ENCODE peak calls at places on chromosomes 2 and 18, in four cellular contexts. D is AG04450, F is GM13976, P is OCI-LY7. R is an unnamed sample.

GRCh38 chr2:198698230-198698629 is 759.5 kb downstream of the SATB2 start:
- DNase-seq in F (no peak), D (no peak), P (peak), R (no peak)

GRCh38 chr2:17759805-17760204 is 5.9 kb downstream of the GEN1 start:
- DNase-seq in D (no peak), P (no peak), F (no peak), R (no peak)

GRCh38 chr18:73840319-73841065 is 307.1 kb downstream of the FBXO15 start:
- DNase-seq in D (no peak), P (no peak), F (no peak), R (no peak)

GRCh38 chr2:42028571-42029148 is 19.2 kb upstream of the PKDCC start:
- DNase-seq in P (no peak), D (no peak), F (peak), R (peak)

GRCh38 chr2:11597538-11598225 is 63.8 kb downstream of the GREB1 start:
- DNase-seq in D (no peak), F (no peak), P (no peak), R (no peak)

GRCh38 chr18:44725300-44726096 is 44.8 kb downstream of the SETBP1 start:
- DNase-seq in D (no peak), P (peak), F (no peak), R (peak)

GRCh38 chr2:60597346-60597745 is 43.9 kb upstream of the BCL11A start:
- DNase-seq in D (no peak), F (no peak), P (no peak), R (no peak)

GRCh38 chr2:193517615-193518014 is 1322.9 kb upstream of the TMEFF2 start:
- DNase-seq in F (no peak), D (no peak), P (no peak), R (no peak)

GRCh38 chr2:30293303-30293912 is 62.1 kb downstream of the LBH start:
- DNase-seq in D (peak), F (no peak), P (no peak), R (no peak)

GRCh38 chr18:11909597-11910026 is 1.5 kb upstream of the MPPE1 start:
- DNase-seq in P (no peak), F (peak), D (no peak), R (peak)

GRCh38 chr18:57906852-57907251 is 103.7 kb upstream of the ATP8B1 start:
- DNase-seq in D (no peak), F (no peak), P (no peak), R (no peak)

GRCh38 chr2:127479219-127479825 is 47.0 kb downstream of the IWS1 start:
- DNase-seq in D (peak), F (peak), P (peak), R (peak)

GRCh38 chr2:150479075-150479915 is 8.2 kb downstream of the RND3 start:
- DNase-seq in F (no peak), D (no peak), P (no peak), R (no peak)

GRCh38 chr2:235144291-235144690 is 192.5 kb downstream of the SH3BP4 start:
- DNase-seq in F (no peak), D (no peak), P (no peak), R (no peak)

GRCh38 chr2:145731467-145731866 is 1211.5 kb upstream of the ZEB2 start:
- DNase-seq in P (no peak), D (no peak), F (no peak), R (no peak)

GRCh38 chr18:6629635-6630140 is 99.8 kb upstream of the ARHGAP28 start:
- DNase-seq in D (no peak), P (no peak), F (no peak), R (no peak)

GRCh38 chr18:67300498-67300897 is 216.0 kb downstream of the DSEL start:
- DNase-seq in D (no peak), P (peak), F (no peak), R (no peak)

GRCh38 chr2:1742680-1743395 is 1.5 kb downstream of the PXDN start:
- DNase-seq in P (no peak), D (no peak), F (no peak), R (no peak)

GRCh38 chr2:203811491-203812221 is 55.9 kb upstream of the CTLA4 start:
- DNase-seq in P (no peak), D (peak), F (no peak), R (no peak)

GRCh38 chr2:206164261-206164862 is 4.7 kb downstream of the EEF1B2 start:
- DNase-seq in F (no peak), P (peak), D (no peak), R (no peak)

GRCh38 chr2:175218551-175218950 is 37.0 kb upstream of the ATP5MC3 start:
- DNase-seq in P (no peak), F (no peak), D (no peak), R (no peak)

GRCh38 chr2:177797808-177798207 is 274.8 kb downstream of the PDE11A start:
- DNase-seq in D (no peak), F (no peak), P (no peak), R (no peak)

GRCh38 chr18:74819433-74820059 is 221.9 kb downstream of the ZNF407 start:
- DNase-seq in P (peak), F (peak), D (no peak), R (no peak)

GRCh38 chr2:42187886-42188285 is 18.7 kb downstream of the EML4 start:
- DNase-seq in F (no peak), P (no peak), D (no peak), R (no peak)

GRCh38 chr2:241925277-241925676 is 55.7 kb downstream of the RTP5 start:
- DNase-seq in F (no peak), P (no peak), D (no peak), R (no peak)

GRCh38 chr2:157032019-157032418 is 225.5 kb upstream of the GALNT5 start:
- DNase-seq in D (peak), F (no peak), P (no peak), R (no peak)

GRCh38 chr2:54103454-54104314 is 11.7 kb upstream of the ACYP2 start:
- DNase-seq in P (peak), F (no peak), D (no peak), R (no peak)

GRCh38 chr2:237296756-237297155 is 117.2 kb downstream of the COL6A3 start:
- DNase-seq in D (no peak), F (no peak), P (no peak), R (no peak)

GRCh38 chr2:55048925-55049793 is 1.1 kb downstream of the RTN4 start:
- DNase-seq in D (peak), P (peak), F (peak), R (peak)

GRCh38 chr2:117406443-117406842 is 408.0 kb upstream of the DDX18 start:
- DNase-seq in F (no peak), P (no peak), D (no peak), R (no peak)

GRCh38 chr2:73111300-73112025 is 1.3 kb downstream of the RAB11FIP5 start:
- DNase-seq in P (no peak), F (no peak), D (no peak), R (no peak)

GRCh38 chr2:213627835-213628234 is 343.6 kb downstream of the SPAG16 start:
- DNase-seq in P (no peak), D (no peak), F (no peak), R (peak)

GRCh38 chr2:234300932-234301823 is 195.7 kb downstream of the ARL4C start:
- DNase-seq in P (no peak), D (no peak), F (no peak), R (no peak)

GRCh38 chr2:79434362-79434761 is 78.5 kb upstream of the CTNNA2 start:
- DNase-seq in F (no peak), D (no peak), P (no peak), R (no peak)

GRCh38 chr2:206511283-206511682 is 68.0 kb downstream of the ADAM23 start:
- DNase-seq in D (no peak), P (no peak), F (no peak), R (no peak)

GRCh38 chr2:170917219-170917851 is 11.7 kb upstream of the GORASP2 start:
- DNase-seq in P (no peak), D (no peak), F (no peak), R (no peak)
- TF ChIP-seq CTCF in P (no peak), D (no peak), F (no peak), R (no peak)

GRCh38 chr2:119292226-119292625 is 68.6 kb downstream of the STEAP3 start:
- DNase-seq in F (no peak), D (no peak), P (no peak), R (no peak)
- TF ChIP-seq CTCF in F (no peak), D (peak), P (no peak), R (no peak)

GRCh38 chr2:101278925-101279324 is 26.2 kb downstream of the CNOT11 start:
- DNase-seq in D (no peak), P (no peak), F (no peak), R (no peak)

GRCh38 chr2:101281482-101281881 is 27.0 kb downstream of the RNF149 start:
- DNase-seq in D (no peak), P (no peak), F (no peak), R (no peak)

GRCh38 chr2:101274142-101274541 is 21.5 kb downstream of the CNOT11 start:
- DNase-seq in P (no peak), F (no peak), D (no peak), R (no peak)

GRCh38 chr2:101273045-101273444 is 20.4 kb downstream of the CNOT11 start:
- DNase-seq in P (no peak), F (no peak), D (no peak), R (no peak)

DNA sequence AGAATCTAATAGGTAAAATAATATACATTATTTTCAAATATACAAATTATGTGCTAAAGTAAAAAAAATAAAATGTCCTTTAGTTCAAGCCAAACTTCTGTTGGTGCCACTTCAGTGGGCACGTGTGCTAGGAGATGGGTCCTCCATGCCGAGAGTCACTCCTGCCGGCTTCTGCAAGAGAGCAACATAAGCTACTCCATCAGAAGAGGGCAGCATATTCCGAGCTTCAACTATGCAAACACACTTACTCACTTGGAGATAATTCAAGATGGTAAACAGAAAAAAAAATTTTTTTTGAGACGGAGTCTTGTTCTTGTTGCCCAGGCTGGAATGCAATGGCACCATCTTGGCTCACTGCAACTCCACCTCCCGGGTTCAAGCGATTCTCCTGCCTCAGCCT is 24.4 kb downstream of the CNOT11 start:
- DNase-seq in F (no peak), D (no peak), P (no peak), R (no peak)
- TF ChIP-seq CTCF in F (no peak), D (peak), P (no peak), R (no peak)

GRCh38 chr2:119319593-119319992 is 47.0 kb downstream of the C2orf76 start:
- DNase-seq in F (no peak), D (no peak), P (no peak), R (no peak)
- TF ChIP-seq CTCF in F (no peak), D (no peak), P (no peak), R (no peak)

DNA sequence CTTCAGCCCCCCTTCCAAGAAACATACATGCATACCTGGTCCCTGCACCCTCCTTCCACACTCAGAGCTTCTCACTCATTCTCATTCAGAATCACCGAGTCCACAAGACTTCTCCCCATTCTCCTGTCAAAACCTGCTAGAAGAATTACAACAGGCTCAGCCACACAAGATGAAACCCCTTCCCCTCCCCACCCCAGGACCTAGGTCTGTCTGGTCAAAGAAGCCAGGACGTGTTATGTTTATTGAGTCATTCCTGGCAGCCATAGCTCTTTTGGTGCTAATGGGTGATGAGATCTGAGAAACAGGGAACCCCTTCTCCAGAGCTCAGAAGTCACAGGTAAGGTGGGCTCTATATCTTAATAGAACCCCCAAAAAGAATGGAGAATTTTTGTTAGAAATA is 1.4 kb upstream of the ADD2 start:
- DNase-seq in P (no peak), D (no peak), F (no peak), R (no peak)
- TF ChIP-seq CTCF in P (no peak), D (no peak), F (no peak), R (no peak)